ENCODE peak calls at places on chromosomes 4 and X, in five cellular contexts. R is GM23338, P is K562, Q is A549, B is GM12878. T is an unnamed sample.

GRCh38 chrX:10350991-10351390 is 194.2 kb downstream of the CLCN4 start:
- DNase-seq in P (no peak), B (no peak), R (no peak), Q (no peak), T (no peak)

GRCh38 chr4:59597536-59598232 is 1602.4 kb upstream of the ADGRL3 start:
- DNase-seq in R (no peak), B (no peak), P (no peak), Q (no peak), T (no peak)

GRCh38 chr4:163665521-163666334 is 171.2 kb downstream of the TMA16 start:
- DNase-seq in B (no peak), Q (no peak), P (no peak), R (no peak), T (no peak)

GRCh38 chrX:149610511-149610910 is 15.4 kb upstream of the HSFX2 start:
- DNase-seq in P (no peak), Q (no peak), B (no peak), R (peak; percentile 33), T (no peak)

GRCh38 chr4:173748353-173748752 is 218.3 kb upstream of the HAND2 start:
- DNase-seq in B (no peak), R (no peak), P (no peak), Q (no peak), T (no peak)

GRCh38 chr4:182655321-182655720 is 261.9 kb downstream of the DCTD start:
- DNase-seq in Q (no peak), R (no peak), B (no peak), P (no peak), T (no peak)

GRCh38 chr4:171846232-171846631 is 33.0 kb downstream of the GALNTL6 start:
- DNase-seq in B (no peak), Q (peak; percentile 54), R (peak; percentile 87), P (peak; percentile 25), T (peak; percentile 31)

GRCh38 chr4:113339430-113339813 is 290.0 kb downstream of the ANK2 start:
- DNase-seq in B (no peak), Q (no peak), R (no peak), P (no peak), T (no peak)

GRCh38 chrX:44506688-44507087 is 36.0 kb downstream of the FUNDC1 start:
- DNase-seq in P (no peak), B (no peak), Q (no peak), R (peak; percentile 30), T (no peak)

GRCh38 chr4:56468097-56468422 is 643 bp downstream of the SRP72 start:
- DNase-seq in R (no peak), P (peak; percentile 62), Q (peak; percentile 40), B (peak; percentile 13), T (peak; percentile 58)

GRCh38 chr4:3250956-3251690 is 2.2 kb downstream of the MSANTD1 start:
- DNase-seq in B (no peak), P (no peak), R (peak; percentile 25), Q (no peak), T (no peak)

GRCh38 chr4:99179626-99180025 is 35.5 kb upstream of the ADH4 start:
- DNase-seq in R (no peak), Q (no peak), P (no peak), B (no peak), T (no peak)

GRCh38 chr4:15104825-15105224 is 102.5 kb downstream of the CPEB2 start:
- DNase-seq in B (no peak), Q (no peak), P (no peak), R (no peak), T (no peak)

GRCh38 chrX:119292445-119292844 is 56.4 kb downstream of the PGRMC1 start:
- DNase-seq in P (no peak), Q (peak; percentile 34), R (peak; percentile 24), B (no peak), T (no peak)

GRCh38 chr4:124105212-124105611 is 607.3 kb downstream of the ANKRD50 start:
- DNase-seq in R (no peak), P (no peak), Q (no peak), B (no peak), T (no peak)

GRCh38 chr4:147837435-147837834 is 105.5 kb downstream of the ARHGAP10 start:
- DNase-seq in Q (peak; percentile 58), R (peak; percentile 36), B (no peak), P (no peak), T (peak; percentile 6)

GRCh38 chr4:8834681-8835220 is 36.9 kb downstream of the HMX1 start:
- DNase-seq in Q (no peak), R (no peak), P (no peak), B (no peak), T (no peak)

GRCh38 chr4:46839128-46839527 is 69.9 kb downstream of the COX7B2 start:
- DNase-seq in Q (no peak), B (no peak), R (peak; percentile 61), P (no peak), T (no peak)

GRCh38 chr4:38752393-38752961 is 30.3 kb downstream of the TLR10 start:
- DNase-seq in Q (no peak), R (no peak), B (peak; percentile 62), P (no peak), T (no peak)

GRCh38 chr4:128961405-128961804 is 131.9 kb downstream of the SCLT1 start:
- DNase-seq in B (no peak), R (no peak), P (no peak), Q (no peak), T (no peak)

GRCh38 chrX:154481195-154481594 is 2.1 kb upstream of the LAGE3 start:
- DNase-seq in R (no peak), P (no peak), B (no peak), Q (no peak), T (no peak)

GRCh38 chrX:9622128-9622527 is 143.5 kb downstream of the GPR143 start:
- DNase-seq in P (no peak), Q (no peak), B (no peak), R (no peak), T (no peak)

GRCh38 chr4:121360496-121360895 is 20.3 kb downstream of the QRFPR start:
- DNase-seq in R (no peak), P (no peak), B (no peak), Q (no peak), T (no peak)

GRCh38 chrX:21745756-21746155 is 12.2 kb downstream of the SMPX start:
- DNase-seq in R (peak; percentile 41), Q (peak; percentile 24), B (no peak), P (peak; percentile 9), T (no peak)

GRCh38 chrX:148574247-148574973 is 74.0 kb downstream of the AFF2 start:
- DNase-seq in B (peak; percentile 2), R (no peak), P (no peak), Q (no peak), T (no peak)

GRCh38 chrX:38175140-38175539 is 45.5 kb downstream of the SRPX start:
- DNase-seq in R (peak; percentile 64), B (peak; percentile 3), P (peak; percentile 34), Q (peak; percentile 64), T (peak; percentile 27)

GRCh38 chr4:123298798-123299197 is 97.8 kb upstream of the SPRY1 start:
- DNase-seq in B (no peak), P (no peak), Q (no peak), R (no peak), T (no peak)

GRCh38 chrX:71636438-71637252 is 18.3 kb upstream of the CXCR3 start:
- DNase-seq in P (no peak), B (no peak), R (no peak), Q (no peak), T (no peak)

GRCh38 chr4:16227462-16227868 is 1.2 kb upstream of the TAPT1 start:
- DNase-seq in P (no peak), R (peak; percentile 40), Q (peak; percentile 30), B (no peak), T (peak; percentile 32)

GRCh38 chr4:56147371-56147770 is 198.6 kb downstream of the CEP135 start:
- DNase-seq in B (no peak), R (no peak), P (no peak), Q (no peak), T (no peak)

GRCh38 chrX:16665089-16665488 is 15.1 kb downstream of the S100G start:
- DNase-seq in Q (no peak), B (no peak), R (no peak), P (no peak), T (no peak)

GRCh38 chr4:91267543-91267942 is 1036.2 kb upstream of the GRID2 start:
- DNase-seq in P (no peak), Q (no peak), R (no peak), B (no peak), T (no peak)

GRCh38 chr4:187767158-187767557 is 228.4 kb upstream of the ZFP42 start:
- DNase-seq in P (no peak), B (no peak), R (no peak), Q (no peak), T (no peak)

DNA sequence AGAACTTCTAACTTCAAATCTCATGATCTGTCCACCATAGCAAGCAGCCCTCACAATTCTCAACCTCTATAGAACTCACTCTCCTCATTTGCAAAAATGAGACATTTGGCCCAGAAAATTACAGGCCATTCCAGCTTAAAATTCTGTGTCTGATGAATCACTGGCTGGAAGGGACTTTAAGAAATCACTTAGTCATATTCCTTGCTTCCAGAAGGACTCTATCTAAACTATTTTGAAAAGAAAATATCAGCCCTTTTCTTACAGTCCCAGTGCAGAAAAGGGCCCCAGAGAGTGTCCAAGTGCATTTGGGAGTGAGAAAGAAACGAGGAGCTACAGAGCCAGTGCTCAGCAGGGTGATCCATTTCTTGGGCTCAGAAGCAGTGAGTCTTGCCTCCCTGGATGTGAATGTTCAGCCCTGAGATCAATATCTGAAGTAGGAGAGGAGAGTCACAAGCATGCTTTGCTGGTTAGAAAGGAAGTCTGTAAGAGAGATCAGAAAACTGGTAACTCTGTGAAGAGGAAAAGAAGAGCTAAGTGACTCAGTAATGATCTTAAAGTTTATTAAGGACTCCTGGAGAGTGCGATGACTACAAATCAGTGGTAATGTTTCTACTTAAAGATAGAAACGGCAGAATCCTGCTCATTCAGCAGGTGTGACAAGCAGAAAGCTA is 139.8 kb downstream of the PALLD start:
- DNase-seq in P (no peak), R (no peak), B (no peak), Q (no peak), T (no peak)
- TF ChIP-seq JUNB in P (no peak), R (no peak), B (no peak), Q (peak; percentile 52), T (no peak)

GRCh38 chr4:150769235-150769634 is 187.3 kb downstream of the MAB21L2 start:
- DNase-seq in B (no peak), P (peak; percentile 16), Q (peak; percentile 69), R (no peak), T (peak; percentile 67)
- TF ChIP-seq JUNB in B (no peak), P (no peak), Q (peak; percentile 37), R (no peak), T (peak; percentile 60)

DNA sequence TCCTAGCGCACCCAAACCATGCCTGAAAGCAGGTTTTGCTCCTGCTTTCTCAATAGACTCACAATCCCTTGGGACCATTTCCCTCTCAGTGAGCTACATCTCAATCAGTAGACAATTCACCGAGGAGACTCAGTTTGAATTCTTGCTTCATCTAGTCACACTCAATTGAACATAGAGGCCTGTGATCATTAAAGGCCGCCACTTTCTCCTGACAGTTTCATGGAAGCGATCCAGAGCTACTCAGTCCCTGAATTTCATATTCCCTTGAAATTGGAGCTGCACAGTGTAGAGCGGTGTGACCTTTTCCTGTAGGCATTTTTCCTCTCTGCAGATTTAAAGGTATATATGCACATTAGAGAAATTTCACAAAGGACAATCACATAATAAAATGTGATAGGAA is 193.9 kb upstream of the SPOCK3 start:
- DNase-seq in P (no peak), Q (no peak), R (no peak), B (no peak), T (no peak)
- TF ChIP-seq JUNB in P (no peak), Q (no peak), R (no peak), B (no peak), T (no peak)

DNA sequence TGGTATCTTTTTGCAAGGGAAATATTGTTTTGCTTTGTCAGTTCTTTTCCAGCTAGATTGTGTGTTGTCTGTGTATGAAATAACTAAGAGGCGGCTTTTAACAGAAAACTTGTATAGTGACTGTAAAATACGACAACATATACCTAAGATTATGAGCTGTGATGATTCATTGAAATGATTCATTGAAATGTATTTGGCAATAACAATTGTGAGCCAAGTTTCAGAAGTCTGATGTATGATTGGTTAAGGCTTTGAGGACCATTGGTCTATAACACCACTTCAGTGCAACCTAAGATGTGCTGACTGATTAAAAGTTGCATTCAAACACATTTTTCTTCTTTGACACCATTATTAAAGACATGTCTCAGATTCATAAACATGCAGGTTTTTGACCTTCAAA is 76.6 kb downstream of the PTPN13 start:
- DNase-seq in B (no peak), P (no peak), R (no peak), Q (peak; percentile 21), T (no peak)
- TF ChIP-seq JUNB in B (no peak), P (no peak), R (no peak), Q (peak; percentile 42), T (no peak)

T was measured in HepG2.